ENCODE peak calls at places on chromosome 14, in six cellular contexts. N, W, E, Y, D and L are unnamed samples.

GRCh38 chr14:80638620-80639215 is 302.8 kb downstream of the CEP128 start:
- DNase-seq in N (no peak), W (peak), E (no peak), Y (peak), D (no peak), L (no peak)

GRCh38 chr14:86057018-86057667 is 527.2 kb downstream of the FLRT2 start:
- DNase-seq in N (no peak), W (peak), E (no peak), Y (peak), D (peak), L (no peak)

GRCh38 chr14:103718572-103718971 is 3.0 kb downstream of the ZFYVE21 start:
- DNase-seq in N (no peak), W (no peak), E (no peak), Y (peak), D (no peak), L (no peak)

GRCh38 chr14:103143535-103143934 is 20.3 kb downstream of the TNFAIP2 start:
- DNase-seq in N (no peak), W (no peak), E (no peak), Y (peak), D (no peak), L (no peak)

GRCh38 chr14:50335389-50335788 is 23.3 kb downstream of the DMAC2L start:
- DNase-seq in N (no peak), W (peak), E (peak), Y (peak), D (peak), L (peak)

GRCh38 chr14:61866932-61867920 is 105.0 kb downstream of the SNAPC1 start:
- DNase-seq in N (no peak), W (no peak), E (no peak), Y (no peak), D (no peak), L (no peak)

GRCh38 chr14:35332517-35333346 is 40.5 kb downstream of the PSMA6 start:
- DNase-seq in N (no peak), W (no peak), E (no peak), Y (no peak), D (no peak), L (no peak)

GRCh38 chr14:101553931-101554330 is 7.4 kb upstream of the DIO3 start:
- DNase-seq in N (no peak), W (no peak), E (no peak), Y (no peak), D (no peak), L (no peak)

GRCh38 chr14:60095781-60096450 is 4.2 kb downstream of the PCNX4 start:
- DNase-seq in N (no peak), W (no peak), E (no peak), Y (peak), D (no peak), L (no peak)

GRCh38 chr14:93536945-93537344 is 106.2 kb downstream of the UNC79 start:
- DNase-seq in N (no peak), W (peak), E (no peak), Y (no peak), D (no peak), L (no peak)

GRCh38 chr14:67837011-67837624 is 17.5 kb downstream of the RAD51B start:
- DNase-seq in N (peak), W (peak), E (no peak), Y (peak), D (peak), L (peak)

GRCh38 chr14:54622189-54622958 is 55.4 kb downstream of the SAMD4A start:
- DNase-seq in N (no peak), W (no peak), E (no peak), Y (peak), D (no peak), L (no peak)

GRCh38 chr14:75499084-75499875 is 23.0 kb upstream of the BATF start:
- DNase-seq in N (no peak), W (no peak), E (no peak), Y (no peak), D (no peak), L (no peak)

GRCh38 chr14:70653662-70654061 is 11.9 kb downstream of the TTC9 start:
- DNase-seq in N (no peak), W (no peak), E (no peak), Y (no peak), D (no peak), L (no peak)

GRCh38 chr14:78254911-78255431 is 84.8 kb downstream of the NRXN3 start:
- DNase-seq in N (no peak), W (no peak), E (no peak), Y (peak), D (no peak), L (no peak)

GRCh38 chr14:89504602-89505320 is 87.7 kb upstream of the FOXN3 start:
- DNase-seq in N (no peak), W (no peak), E (no peak), Y (peak), D (no peak), L (no peak)

GRCh38 chr14:58128416-58128815 is 23.6 kb downstream of the ARMH4 start:
- DNase-seq in N (no peak), W (no peak), E (no peak), Y (no peak), D (no peak), L (no peak)

GRCh38 chr14:102500190-102500661 is 9.3 kb downstream of the ANKRD9 start:
- DNase-seq in N (no peak), W (no peak), E (peak), Y (peak), D (peak), L (peak)

GRCh38 chr14:93426750-93427149 is 4.0 kb upstream of the UNC79 start:
- DNase-seq in N (no peak), W (no peak), E (no peak), Y (no peak), D (no peak), L (no peak)

GRCh38 chr14:54637829-54638446 is 71.0 kb downstream of the SAMD4A start:
- DNase-seq in N (no peak), W (no peak), E (no peak), Y (peak), D (no peak), L (no peak)

GRCh38 chr14:75274899-75275569 is 3.6 kb upstream of the FOS start:
- DNase-seq in N (peak), W (no peak), E (peak), Y (no peak), D (peak), L (peak)

GRCh38 chr14:100446572-100446971 is 123.4 kb downstream of the SLC25A47 start:
- DNase-seq in N (no peak), W (peak), E (no peak), Y (no peak), D (peak), L (no peak)

GRCh38 chr14:75702107-75702506 is 41.1 kb downstream of the TTLL5 start:
- DNase-seq in N (no peak), W (no peak), E (no peak), Y (no peak), D (no peak), L (no peak)

GRCh38 chr14:64324461-64325255 is 30.5 kb upstream of the ESR2 start:
- DNase-seq in N (no peak), W (peak), E (no peak), Y (peak), D (no peak), L (no peak)

GRCh38 chr14:95025218-95025617 is 132.1 kb downstream of the DICER1 start:
- DNase-seq in N (no peak), W (no peak), E (no peak), Y (no peak), D (no peak), L (no peak)

GRCh38 chr14:71586131-71586893 is 345.9 kb upstream of the RGS6 start:
- DNase-seq in N (no peak), W (peak), E (no peak), Y (peak), D (peak), L (no peak)

GRCh38 chr14:100673085-100673806 is 53.4 kb upstream of the DLK1 start:
- DNase-seq in N (no peak), W (peak), E (no peak), Y (no peak), D (no peak), L (no peak)

GRCh38 chr14:104885973-104886689 is 21.1 kb downstream of the CEP170B start:
- DNase-seq in N (peak), W (no peak), E (peak), Y (no peak), D (no peak), L (no peak)

GRCh38 chr14:104885031-104885972 is 20.2 kb downstream of the CEP170B start:
- DNase-seq in N (peak), W (no peak), E (peak), Y (no peak), D (no peak), L (no peak)

GRCh38 chr14:104882325-104882973 is 17.4 kb downstream of the CEP170B start:
- DNase-seq in N (peak), W (peak), E (peak), Y (no peak), D (no peak), L (no peak)

GRCh38 chr14:104882991-104883660 is 18.1 kb downstream of the CEP170B start:
- DNase-seq in N (peak), W (no peak), E (peak), Y (no peak), D (no peak), L (no peak)

GRCh38 chr14:104883681-104884361 is 18.8 kb downstream of the CEP170B start:
- DNase-seq in N (peak), W (no peak), E (peak), Y (no peak), D (no peak), L (no peak)
- H3K4me3 ChIP-seq in N (no peak), W (no peak), E (no peak), Y (no peak), D (no peak), L (no peak)

GRCh38 chr14:32494566-32495434 is 165.7 kb downstream of the AKAP6 start:
- DNase-seq in N (no peak), W (peak), E (no peak), Y (no peak), D (no peak), L (no peak)

GRCh38 chr14:32497233-32497632 is 168.1 kb downstream of the AKAP6 start:
- DNase-seq in N (no peak), W (no peak), E (no peak), Y (no peak), D (no peak), L (no peak)

GRCh38 chr14:32491413-32492016 is 162.4 kb downstream of the AKAP6 start:
- DNase-seq in N (no peak), W (no peak), E (no peak), Y (no peak), D (no peak), L (no peak)

GRCh38 chr14:32492482-32492881 is 163.4 kb downstream of the AKAP6 start:
- DNase-seq in N (no peak), W (no peak), E (no peak), Y (no peak), D (no peak), L (no peak)

DNA sequence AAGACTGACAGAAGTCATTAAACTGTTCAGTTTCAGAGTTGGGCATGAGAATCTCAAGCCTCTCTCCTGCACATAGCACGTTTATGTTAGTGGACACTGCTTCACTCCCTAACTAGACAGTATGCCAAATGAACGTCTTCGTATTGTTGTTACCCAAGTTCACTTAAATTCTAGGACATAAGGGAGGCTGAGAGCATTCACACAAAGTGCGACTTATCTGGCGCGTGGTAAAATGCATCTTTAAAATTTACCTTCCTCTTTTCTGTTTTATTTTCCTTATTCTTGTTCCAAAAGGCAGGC is 166.3 kb downstream of the AKAP6 start:
- DNase-seq in N (no peak), W (no peak), E (no peak), Y (no peak), D (no peak), L (no peak)
- H3K4me3 ChIP-seq in N (no peak), W (no peak), E (peak), Y (peak), D (no peak), L (peak)

GRCh38 chr14:73886449-73887115 is at the start of gene ZNF410:
- DNase-seq in N (peak), W (peak), E (peak), Y (peak), D (peak), L (peak)

GRCh38 chr14:73887704-73888459 is 1.2 kb downstream of the ZNF410 start:
- DNase-seq in N (no peak), W (no peak), E (no peak), Y (no peak), D (no peak), L (no peak)

GRCh38 chr14:73887116-73887490 is 444 bp downstream of the ZNF410 start:
- DNase-seq in N (no peak), W (no peak), E (no peak), Y (peak), D (peak), L (no peak)

GRCh38 chr14:73888460-73888725 is 1.7 kb downstream of the ZNF410 start:
- DNase-seq in N (no peak), W (no peak), E (no peak), Y (peak), D (no peak), L (no peak)

GRCh38 chr14:73888971-73889370 is 2.3 kb downstream of the ZNF410 start:
- DNase-seq in N (no peak), W (no peak), E (no peak), Y (peak), D (no peak), L (no peak)
- H3K4me3 ChIP-seq in N (no peak), W (no peak), E (no peak), Y (no peak), D (no peak), L (no peak)

GRCh38 chr14:87632796-87633195 is 360.2 kb downstream of the GALC start:
- DNase-seq in N (no peak), W (no peak), E (no peak), Y (no peak), D (no peak), L (no peak)
- H3K4me3 ChIP-seq in N (no peak), W (no peak), E (no peak), Y (no peak), D (no peak), L (no peak)

GRCh38 chr14:73026243-73026844 is 562 bp downstream of the ZFYVE1 start:
- DNase-seq in N (no peak), W (no peak), E (no peak), Y (no peak), D (peak), L (no peak)

GRCh38 chr14:73027546-73027945 is 640 bp upstream of the ZFYVE1 start:
- DNase-seq in N (no peak), W (no peak), E (no peak), Y (no peak), D (no peak), L (no peak)

GRCh38 chr14:73026845-73027542 is at the start of gene ZFYVE1:
- DNase-seq in N (peak), W (peak), E (peak), Y (peak), D (peak), L (peak)

GRCh38 chr14:73027984-73028383 is 1.1 kb upstream of the ZFYVE1 start:
- DNase-seq in N (no peak), W (no peak), E (no peak), Y (no peak), D (no peak), L (no peak)

GRCh38 chr14:73025544-73025943 is 1.4 kb downstream of the ZFYVE1 start:
- DNase-seq in N (no peak), W (peak), E (no peak), Y (peak), D (no peak), L (no peak)
- H3K4me3 ChIP-seq in N (no peak), W (no peak), E (peak), Y (peak), D (no peak), L (peak)

GRCh38 chr14:91303091-91303923 is 58.8 kb upstream of the GPR68 start:
- DNase-seq in N (no peak), W (peak), E (peak), Y (peak), D (peak), L (no peak)

GRCh38 chr14:91302391-91302790 is 57.9 kb upstream of the GPR68 start:
- DNase-seq in N (no peak), W (no peak), E (no peak), Y (no peak), D (no peak), L (no peak)

GRCh38 chr14:91306547-91306946 is 62.0 kb upstream of the GPR68 start:
- DNase-seq in N (no peak), W (no peak), E (no peak), Y (no peak), D (no peak), L (no peak)

GRCh38 chr14:91305650-91306431 is 61.3 kb upstream of the GPR68 start:
- DNase-seq in N (no peak), W (no peak), E (no peak), Y (no peak), D (no peak), L (no peak)

DNA sequence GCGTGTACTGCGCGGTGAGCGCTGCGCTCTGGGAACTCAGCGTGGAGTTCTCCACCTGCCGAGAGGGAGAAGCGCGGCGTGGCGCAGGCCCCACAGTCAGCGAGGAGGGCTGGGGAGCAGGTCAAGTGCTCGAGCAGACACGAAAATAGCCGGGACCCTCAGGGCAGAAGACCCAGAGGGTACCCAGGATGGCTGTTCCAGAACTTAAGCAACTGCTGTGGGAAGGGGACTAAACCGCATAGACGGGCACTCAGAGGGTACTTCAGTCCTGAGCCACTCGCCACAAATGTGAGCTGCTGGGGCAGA is 59.4 kb upstream of the GPR68 start:
- DNase-seq in N (no peak), W (no peak), E (no peak), Y (no peak), D (no peak), L (no peak)
- H3K4me3 ChIP-seq in N (no peak), W (no peak), E (peak), Y (no peak), D (peak), L (no peak)